ENCODE peak calls at places on chromosomes 4 and X, in four cellular contexts. M is uterus, C is IMR-90, N is cardiac muscle cell. D is an unnamed sample.

GRCh38 chr4:83546796-83547195 is 10.9 kb downstream of the GPAT3 start:
- DNase-seq in M (no peak), C (no peak), N (peak; percentile 23), D (no peak)

GRCh38 chrX:149570668-149571067 is 16.6 kb downstream of the MAGEA9B start:
- DNase-seq in M (no peak), C (peak; percentile 86), N (peak; percentile 63), D (peak; percentile 54)

GRCh38 chr4:66574145-66574978 is 904.1 kb upstream of the EPHA5 start:
- DNase-seq in M (no peak), C (peak; percentile 65), N (peak; percentile 70), D (peak; percentile 96)

GRCh38 chr4:33218238-33218637 is 2498.1 kb downstream of the PCDH7 start:
- DNase-seq in M (no peak), C (no peak), N (no peak), D (peak; percentile 1)

GRCh38 chrX:40100537-40101429 is 3.0 kb upstream of the BCOR start:
- DNase-seq in M (peak; percentile 60), C (no peak), N (no peak), D (no peak)

GRCh38 chr4:180106997-180107396 is 2136.2 kb upstream of the TENM3 start:
- DNase-seq in M (no peak), C (peak; percentile 10), N (no peak), D (no peak)

GRCh38 chrX:152635941-152636340 is 1.8 kb upstream of the GABRQ start:
- DNase-seq in M (no peak), C (peak; percentile 50), N (peak; percentile 73), D (peak; percentile 75)

GRCh38 chr4:132827522-132827921 is 321.6 kb upstream of the PCDH10 start:
- DNase-seq in M (no peak), C (no peak), N (no peak), D (no peak)

GRCh38 chr4:109046549-109047171 is 255.8 kb downstream of the COL25A1 start:
- DNase-seq in M (no peak), C (peak; percentile 84), N (peak; percentile 82), D (peak; percentile 54)

GRCh38 chrX:33194289-33194688 is 17.1 kb downstream of the DMD start:
- DNase-seq in M (no peak), C (no peak), N (no peak), D (no peak)

GRCh38 chrX:64352084-64352483 is 43.2 kb downstream of the MTMR8 start:
- DNase-seq in M (no peak), C (no peak), N (no peak), D (no peak)

GRCh38 chr4:166197166-166197565 is 324.1 kb downstream of the TLL1 start:
- DNase-seq in M (no peak), C (no peak), N (no peak), D (no peak)

GRCh38 chr4:18075823-18076433 is 54.4 kb upstream of the LCORL start:
- DNase-seq in M (peak; percentile 41), C (peak; percentile 12), N (no peak), D (no peak)

GRCh38 chr4:187814737-187815465 is 180.7 kb upstream of the ZFP42 start:
- DNase-seq in M (no peak), C (peak; percentile 23), N (peak; percentile 39), D (peak; percentile 5)

GRCh38 chr4:14749910-14750309 is 252.4 kb upstream of the CPEB2 start:
- DNase-seq in M (no peak), C (no peak), N (peak; percentile 26), D (peak; percentile 14)

GRCh38 chr4:57064811-57065711 is 45.1 kb downstream of the IGFBP7 start:
- DNase-seq in M (peak; percentile 70), C (peak; percentile 98), N (peak; percentile 87), D (peak; percentile 97)

GRCh38 chr4:25320374-25321172 is 8.0 kb downstream of the ZCCHC4 start:
- DNase-seq in M (no peak), C (peak; percentile 92), N (peak; percentile 81), D (peak; percentile 79)

GRCh38 chrX:148500428-148501120 is at the start of gene AFF2:
- DNase-seq in M (no peak), C (no peak), N (peak; percentile 17), D (peak; percentile 26)

GRCh38 chr4:7101692-7102515 is 34.0 kb upstream of the GRPEL1 start:
- DNase-seq in M (peak; percentile 78), C (peak; percentile 60), N (peak; percentile 71), D (peak; percentile 59)

GRCh38 chr4:184653650-184654049 is 4.1 kb downstream of the PRIMPOL start:
- DNase-seq in M (no peak), C (peak; percentile 70), N (no peak), D (no peak)

GRCh38 chrX:57905141-57905540 is 5.1 kb downstream of the ZXDA start:
- DNase-seq in M (no peak), C (peak; percentile 10), N (no peak), D (peak; percentile 32)

GRCh38 chr4:5884804-5885203 is 8.1 kb downstream of the CRMP1 start:
- DNase-seq in M (no peak), C (no peak), N (no peak), D (no peak)

GRCh38 chr4:77273412-77273811 is 116.4 kb downstream of the CCNG2 start:
- DNase-seq in M (no peak), C (no peak), N (no peak), D (no peak)

GRCh38 chr4:82784615-82785247 is 13.9 kb downstream of the SCD5 start:
- DNase-seq in M (no peak), C (peak; percentile 67), N (peak; percentile 71), D (peak; percentile 66)

GRCh38 chrX:44698328-44698727 is 145.5 kb upstream of the DUSP21 start:
- DNase-seq in M (no peak), C (no peak), N (no peak), D (no peak)

GRCh38 chr4:89204624-89205023 is 93.3 kb downstream of the TIGD2 start:
- DNase-seq in M (no peak), C (no peak), N (no peak), D (peak; percentile 58)

GRCh38 chr4:111689214-111689613 is 456.0 kb upstream of the FAM241A start:
- DNase-seq in M (peak; percentile 70), C (peak; percentile 14), N (peak; percentile 68), D (peak; percentile 79)

GRCh38 chr4:15690020-15690809 is 8.6 kb downstream of the FAM200B start:
- DNase-seq in M (no peak), C (peak; percentile 93), N (peak; percentile 97), D (peak; percentile 98)

GRCh38 chr4:122616910-122617596 is 3.8 kb downstream of the IL21 start:
- DNase-seq in M (no peak), C (no peak), N (no peak), D (no peak)

GRCh38 chrX:734411-734810 is 103.8 kb downstream of the SHOX start:
- DNase-seq in M (no peak), C (no peak), N (no peak), D (no peak)

GRCh38 chr4:41360911-41361830 is 104.4 kb downstream of the UCHL1 start:
- DNase-seq in M (no peak), C (no peak), N (peak; percentile 30), D (peak; percentile 23)

GRCh38 chr4:112099701-112100289 is 45.5 kb upstream of the FAM241A start:
- DNase-seq in M (no peak), C (peak; percentile 73), N (peak; percentile 79), D (peak; percentile 84)

GRCh38 chr4:159768011-159768410 is 665.1 kb downstream of the RAPGEF2 start:
- DNase-seq in M (no peak), C (no peak), N (peak; percentile 22), D (no peak)

GRCh38 chr4:165198329-165198728 is 9.0 kb upstream of the KLHL2 start:
- DNase-seq in M (no peak), C (no peak), N (no peak), D (no peak)

GRCh38 chrX:68462653-68463052 is 29.4 kb upstream of the OPHN1 start:
- DNase-seq in M (peak; percentile 26), C (peak; percentile 47), N (peak; percentile 64), D (peak; percentile 53)

GRCh38 chr4:80192937-80193336 is 4.4 kb upstream of the PRDM8 start:
- DNase-seq in M (no peak), C (peak; percentile 92), N (peak; percentile 49), D (peak; percentile 85)
- TF ChIP-seq CTCF in M (no peak), C (no peak), N (no peak), D (no peak)

GRCh38 chr4:115121351-115122043 is 8.1 kb upstream of the NDST4 start:
- DNase-seq in M (no peak), C (no peak), N (no peak), D (no peak)

DNA sequence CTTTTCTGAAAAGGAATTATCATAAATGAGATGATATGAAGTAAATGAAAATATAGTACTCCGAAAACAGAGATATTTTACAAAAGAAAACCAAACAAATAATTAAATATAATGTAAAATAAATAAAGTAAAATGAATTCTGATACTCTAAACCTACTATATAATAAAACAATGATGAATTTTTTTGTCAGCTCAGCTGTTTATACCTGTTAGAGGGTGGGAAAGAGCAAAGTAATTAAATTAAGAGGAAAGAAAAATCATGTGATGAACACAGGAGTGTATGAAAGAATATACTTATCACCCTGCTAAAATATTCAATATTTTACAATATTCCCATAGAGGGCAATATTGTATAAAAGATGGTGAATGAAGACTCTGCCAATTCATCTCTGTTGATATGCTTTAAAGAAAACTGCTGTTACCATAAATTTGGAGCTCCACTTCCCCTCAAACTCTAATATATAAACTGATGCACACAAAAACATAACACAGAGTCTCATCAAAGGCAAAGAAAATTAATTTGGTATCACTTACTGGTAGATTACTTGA is 6.5 kb upstream of the NDST4 start:
- DNase-seq in M (no peak), C (no peak), N (no peak), D (no peak)
- TF ChIP-seq CTCF in M (no peak), C (no peak), N (no peak), D (no peak)

GRCh38 chrX:35890699-35891098 is 28.8 kb upstream of the CFAP47 start:
- DNase-seq in M (no peak), C (peak; percentile 11), N (peak; percentile 41), D (no peak)
- TF ChIP-seq CTCF in M (no peak), C (peak; percentile 53), N (peak; percentile 34), D (no peak)

DNA sequence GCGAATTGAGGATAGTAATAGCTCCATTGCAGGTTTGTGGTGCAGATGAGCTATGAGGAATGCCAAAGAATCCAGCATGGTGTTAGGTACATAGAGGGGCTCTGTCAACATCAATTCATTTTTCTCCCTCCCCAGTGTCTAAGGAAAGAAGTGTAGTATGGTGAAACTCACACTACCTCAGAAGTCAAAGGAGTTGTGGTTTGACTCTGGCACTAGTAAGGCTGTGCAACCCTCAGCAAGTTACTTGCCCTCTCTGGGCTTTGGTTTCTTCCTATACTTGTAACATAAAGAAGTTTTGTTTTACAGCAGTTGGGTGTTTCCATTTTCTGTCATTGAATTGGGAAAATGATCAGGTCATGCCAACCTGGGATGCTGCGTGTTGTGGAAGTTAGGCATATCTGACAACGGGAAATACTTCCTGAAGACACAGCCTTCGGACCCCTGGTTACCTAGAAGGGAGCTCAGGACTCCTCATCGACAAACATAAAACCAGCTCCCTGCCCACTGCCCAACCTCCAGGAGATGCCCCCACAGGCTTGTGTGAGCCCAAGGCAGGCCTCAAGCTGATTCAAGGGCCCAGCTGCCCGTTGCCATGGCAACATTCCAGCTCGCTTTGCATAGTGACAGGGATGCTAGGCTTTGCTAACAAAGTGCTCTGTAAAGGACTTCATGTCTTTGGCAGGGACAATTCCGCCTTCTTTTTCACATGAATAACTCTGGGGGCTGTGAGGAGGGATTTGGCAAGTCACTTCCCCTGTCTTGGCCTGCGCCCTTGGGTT is 71.3 kb downstream of the RTL5 start:
- DNase-seq in M (peak; percentile 33), C (peak; percentile 5), N (peak; percentile 23), D (no peak)
- TF ChIP-seq CTCF in M (no peak), C (no peak), N (no peak), D (no peak)

GRCh38 chrX:100615015-100615414 is 21.6 kb downstream of the TSPAN6 start:
- DNase-seq in M (no peak), C (peak; percentile 68), N (peak; percentile 80), D (peak; percentile 70)
- TF ChIP-seq CTCF in M (peak; percentile 42), C (peak; percentile 64), N (peak; percentile 58), D (peak; percentile 72)

GRCh38 chr4:74588350-74588749 is 143.4 kb downstream of the AREG start:
- DNase-seq in M (no peak), C (no peak), N (no peak), D (no peak)
- TF ChIP-seq CTCF in M (no peak), C (no peak), N (no peak), D (no peak)

GRCh38 chrX:84046403-84046984 is 141.5 kb downstream of the RPS6KA6 start:
- DNase-seq in M (no peak), C (peak; percentile 38), N (peak; percentile 46), D (peak; percentile 19)
- TF ChIP-seq CTCF in M (peak; percentile 51), C (peak; percentile 72), N (peak; percentile 65), D (peak; percentile 71)

D was measured in fibroblast of the aortic adventitia.